ENCODE peak calls at places on chromosome 15, in six cellular contexts. One of them, this sample, is unnamed.

GRCh38 chr15:68791431-68792283 is 29.0 kb downstream of the ANP32A start:
- DNase-seq in lower lobe of right lung: no peak
- DNase-seq in CD8-positive, alpha-beta T cell: peak; percentile 62
- DNase-seq in A673: no peak
- DNase-seq in astrocyte: no peak
- DNase-seq in lung: no peak
- DNase-seq in this sample: no peak

GRCh38 chr15:83012038-83012490 is 625 bp upstream of the C15orf40 start:
- DNase-seq in lower lobe of right lung: no peak
- DNase-seq in astrocyte: no peak
- DNase-seq in A673: peak; percentile 30
- DNase-seq in CD8-positive, alpha-beta T cell: no peak
- DNase-seq in lung: no peak
- DNase-seq in this sample: no peak

GRCh38 chr15:67579164-67579563 is 36.7 kb downstream of the MAP2K5 start:
- DNase-seq in A673: no peak
- DNase-seq in CD8-positive, alpha-beta T cell: no peak
- DNase-seq in lung: no peak
- DNase-seq in astrocyte: no peak
- DNase-seq in lower lobe of right lung: no peak
- DNase-seq in this sample: no peak

GRCh38 chr15:73851679-73852078 is 21.7 kb upstream of the TBC1D21 start:
- DNase-seq in lung: no peak
- DNase-seq in astrocyte: peak; percentile 47
- DNase-seq in CD8-positive, alpha-beta T cell: peak; percentile 34
- DNase-seq in lower lobe of right lung: no peak
- DNase-seq in A673: peak; percentile 74
- DNase-seq in this sample: no peak

GRCh38 chr15:75198560-75199346 is 2.9 kb upstream of the C15orf39 start:
- DNase-seq in A673: peak; percentile 86
- DNase-seq in astrocyte: no peak
- DNase-seq in lung: no peak
- DNase-seq in lower lobe of right lung: no peak
- DNase-seq in CD8-positive, alpha-beta T cell: no peak
- DNase-seq in this sample: no peak

GRCh38 chr15:57440799-57441198 is 64.5 kb downstream of the CGNL1 start:
- DNase-seq in lower lobe of right lung: no peak
- DNase-seq in A673: no peak
- DNase-seq in lung: no peak
- DNase-seq in astrocyte: peak; percentile 98
- DNase-seq in CD8-positive, alpha-beta T cell: no peak
- DNase-seq in this sample: no peak

GRCh38 chr15:77865701-77866100 is 211.8 kb downstream of the TBC1D2B start:
- DNase-seq in lower lobe of right lung: peak; percentile 27
- DNase-seq in CD8-positive, alpha-beta T cell: no peak
- DNase-seq in astrocyte: no peak
- DNase-seq in lung: no peak
- DNase-seq in A673: no peak
- DNase-seq in this sample: no peak

GRCh38 chr15:31157644-31158069 is 56.1 kb upstream of the TRPM1 start:
- DNase-seq in CD8-positive, alpha-beta T cell: no peak
- DNase-seq in lower lobe of right lung: no peak
- DNase-seq in astrocyte: no peak
- DNase-seq in lung: no peak
- DNase-seq in A673: no peak
- DNase-seq in this sample: no peak

GRCh38 chr15:77748078-77749064 is 115.7 kb upstream of the LINGO1 start:
- DNase-seq in A673: no peak
- DNase-seq in lower lobe of right lung: no peak
- DNase-seq in astrocyte: no peak
- DNase-seq in lung: no peak
- DNase-seq in CD8-positive, alpha-beta T cell: no peak
- DNase-seq in this sample: no peak

GRCh38 chr15:68335655-68336054 is 58.1 kb downstream of the FEM1B start:
- DNase-seq in lower lobe of right lung: no peak
- DNase-seq in CD8-positive, alpha-beta T cell: no peak
- DNase-seq in lung: no peak
- DNase-seq in astrocyte: no peak
- DNase-seq in A673: no peak
- DNase-seq in this sample: peak; percentile 86

GRCh38 chr15:62672268-62672667 is 370.3 kb upstream of the TPM1 start:
- DNase-seq in lung: no peak
- DNase-seq in lower lobe of right lung: no peak
- DNase-seq in A673: no peak
- DNase-seq in astrocyte: peak; percentile 23
- DNase-seq in CD8-positive, alpha-beta T cell: no peak
- DNase-seq in this sample: no peak

GRCh38 chr15:57902155-57902554 is 163.4 kb downstream of the ALDH1A2 start:
- DNase-seq in lower lobe of right lung: no peak
- DNase-seq in astrocyte: no peak
- DNase-seq in lung: no peak
- DNase-seq in CD8-positive, alpha-beta T cell: no peak
- DNase-seq in A673: no peak
- DNase-seq in this sample: no peak

GRCh38 chr15:66078929-66079275 is 174.6 kb downstream of the MEGF11 start:
- DNase-seq in astrocyte: no peak
- DNase-seq in lower lobe of right lung: no peak
- DNase-seq in lung: no peak
- DNase-seq in A673: no peak
- DNase-seq in CD8-positive, alpha-beta T cell: no peak
- DNase-seq in this sample: no peak

GRCh38 chr15:26051771-26052685 is 188.9 kb upstream of the ATP10A start:
- DNase-seq in lung: no peak
- DNase-seq in astrocyte: no peak
- DNase-seq in CD8-positive, alpha-beta T cell: no peak
- DNase-seq in lower lobe of right lung: no peak
- DNase-seq in A673: peak; percentile 22
- DNase-seq in this sample: peak; percentile 70

GRCh38 chr15:25863067-25863967 is at the start of gene ATP10A:
- DNase-seq in A673: no peak
- DNase-seq in astrocyte: peak; percentile 61
- DNase-seq in lung: no peak
- DNase-seq in CD8-positive, alpha-beta T cell: peak; percentile 44
- DNase-seq in lower lobe of right lung: peak; percentile 62
- DNase-seq in this sample: peak; percentile 59

GRCh38 chr15:39486546-39487081 is 94.3 kb upstream of the THBS1 start:
- DNase-seq in A673: no peak
- DNase-seq in astrocyte: peak; percentile 34
- DNase-seq in lower lobe of right lung: no peak
- DNase-seq in CD8-positive, alpha-beta T cell: no peak
- DNase-seq in lung: no peak
- DNase-seq in this sample: no peak

GRCh38 chr15:39685999-39686613 is 96.5 kb downstream of the FSIP1 start:
- DNase-seq in lower lobe of right lung: no peak
- DNase-seq in CD8-positive, alpha-beta T cell: peak; percentile 25
- DNase-seq in lung: no peak
- DNase-seq in A673: peak; percentile 60
- DNase-seq in astrocyte: peak; percentile 32
- DNase-seq in this sample: peak; percentile 20

GRCh38 chr15:68330911-68331310 is 53.4 kb downstream of the FEM1B start:
- DNase-seq in lower lobe of right lung: no peak
- DNase-seq in lung: no peak
- DNase-seq in astrocyte: peak; percentile 10
- DNase-seq in CD8-positive, alpha-beta T cell: no peak
- DNase-seq in A673: peak; percentile 33
- DNase-seq in this sample: no peak

GRCh38 chr15:98276018-98276417 is 315.5 kb downstream of the ARRDC4 start:
- DNase-seq in A673: no peak
- DNase-seq in astrocyte: no peak
- DNase-seq in CD8-positive, alpha-beta T cell: no peak
- DNase-seq in lung: no peak
- DNase-seq in lower lobe of right lung: no peak
- DNase-seq in this sample: no peak

GRCh38 chr15:88029696-88030095 is 226.8 kb downstream of the NTRK3 start:
- DNase-seq in A673: no peak
- DNase-seq in lung: no peak
- DNase-seq in lower lobe of right lung: no peak
- DNase-seq in astrocyte: peak; percentile 5
- DNase-seq in CD8-positive, alpha-beta T cell: no peak
- DNase-seq in this sample: no peak

GRCh38 chr15:59686389-59686788 is 2.7 kb downstream of the BNIP2 start:
- DNase-seq in A673: no peak
- DNase-seq in lung: no peak
- DNase-seq in CD8-positive, alpha-beta T cell: no peak
- DNase-seq in lower lobe of right lung: peak; percentile 58
- DNase-seq in astrocyte: no peak
- DNase-seq in this sample: no peak

GRCh38 chr15:91561371-91562100 is 292.0 kb upstream of the SLCO3A1 start:
- DNase-seq in A673: no peak
- DNase-seq in lung: no peak
- DNase-seq in lower lobe of right lung: no peak
- DNase-seq in CD8-positive, alpha-beta T cell: no peak
- DNase-seq in astrocyte: peak; percentile 97
- DNase-seq in this sample: peak; percentile 48

GRCh38 chr15:47516576-47517371 is 200.5 kb upstream of the SEMA6D start:
- DNase-seq in CD8-positive, alpha-beta T cell: no peak
- DNase-seq in lower lobe of right lung: no peak
- DNase-seq in lung: no peak
- DNase-seq in A673: peak; percentile 68
- DNase-seq in astrocyte: peak; percentile 36
- DNase-seq in this sample: no peak

DNA sequence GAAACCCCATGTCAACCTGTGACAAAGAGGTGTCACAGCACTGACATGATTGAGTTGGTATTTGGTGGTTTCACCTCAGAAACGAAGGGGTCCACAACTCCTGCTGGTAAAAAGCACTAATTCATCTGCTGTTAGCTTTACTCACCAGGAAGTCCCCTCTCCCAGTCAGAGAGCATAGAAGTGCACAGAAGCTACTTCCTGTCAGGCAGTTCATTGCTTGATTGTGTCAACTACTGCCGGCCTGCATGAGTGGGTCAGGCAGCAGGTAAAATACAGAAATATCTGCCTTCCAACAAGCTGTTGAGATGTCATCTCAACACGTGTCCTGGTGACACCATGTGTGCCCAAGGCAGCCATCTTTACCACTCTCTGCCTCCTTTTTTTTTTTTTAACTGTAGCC is 596.6 kb upstream of the NR2F2 start:
- DNase-seq in astrocyte: no peak
- DNase-seq in A673: peak; percentile 41
- DNase-seq in lower lobe of right lung: no peak
- DNase-seq in CD8-positive, alpha-beta T cell: no peak
- DNase-seq in lung: no peak
- DNase-seq in this sample: no peak
- H3K27ac ChIP-seq in astrocyte: no peak overlapping the region
- H3K27ac ChIP-seq in A673: peak overlapping the region; percentile 68
- H3K27ac ChIP-seq in lower lobe of right lung: no peak overlapping the region
- H3K27ac ChIP-seq in CD8-positive, alpha-beta T cell: no peak overlapping the region
- H3K27ac ChIP-seq in lung: no peak overlapping the region
- H3K27ac ChIP-seq in this sample: no peak overlapping the region

GRCh38 chr15:56098230-56098899 is 105.0 kb upstream of the NEDD4 start:
- DNase-seq in lower lobe of right lung: no peak
- DNase-seq in CD8-positive, alpha-beta T cell: no peak
- DNase-seq in astrocyte: no peak
- DNase-seq in lung: no peak
- DNase-seq in A673: no peak
- DNase-seq in this sample: no peak

GRCh38 chr15:56099311-56099710 is 105.9 kb upstream of the NEDD4 start:
- DNase-seq in astrocyte: no peak
- DNase-seq in lung: no peak
- DNase-seq in CD8-positive, alpha-beta T cell: no peak
- DNase-seq in A673: no peak
- DNase-seq in lower lobe of right lung: no peak
- DNase-seq in this sample: no peak

GRCh38 chr15:56095406-56095805 is 102.0 kb upstream of the NEDD4 start:
- DNase-seq in lung: no peak
- DNase-seq in CD8-positive, alpha-beta T cell: no peak
- DNase-seq in lower lobe of right lung: no peak
- DNase-seq in A673: no peak
- DNase-seq in astrocyte: no peak
- DNase-seq in this sample: no peak
- H3K36me3 ChIP-seq in lung: peaks cover 24% of the 10 kb centered on the region
- H3K36me3 ChIP-seq in CD8-positive, alpha-beta T cell: peaks cover 27% of the 10 kb centered on the region
- H3K36me3 ChIP-seq in lower lobe of right lung: peaks cover 55% of the 10 kb centered on the region
- H3K36me3 ChIP-seq in A673: peaks cover 51% of the 10 kb centered on the region
- H3K36me3 ChIP-seq in astrocyte: peaks cover 44% of the 10 kb centered on the region
- H3K36me3 ChIP-seq in this sample: peaks cover 25% of the 10 kb centered on the region

DNA sequence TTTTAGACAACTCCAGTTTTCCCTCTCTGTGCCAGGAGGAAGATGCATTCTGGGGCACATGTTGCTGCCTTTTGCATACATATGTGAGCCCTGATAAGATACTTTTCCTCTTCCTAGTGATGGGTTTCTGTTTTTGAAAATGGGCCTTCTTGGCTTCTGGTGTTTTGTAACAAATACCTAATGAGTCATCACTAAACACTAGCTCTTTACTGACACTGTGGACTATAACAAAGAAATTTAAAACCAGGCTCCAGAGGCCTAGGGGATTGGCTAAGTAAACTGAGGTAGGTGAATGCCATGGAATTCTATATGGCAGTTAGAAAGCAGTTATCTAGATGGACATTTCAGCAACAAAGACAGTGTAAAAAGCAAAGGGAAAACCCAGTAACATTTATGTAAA is 93.4 kb upstream of the NR2E3 start:
- DNase-seq in astrocyte: peak; percentile 51
- DNase-seq in lung: no peak
- DNase-seq in CD8-positive, alpha-beta T cell: no peak
- DNase-seq in lower lobe of right lung: no peak
- DNase-seq in A673: no peak
- DNase-seq in this sample: no peak
- H3K27ac ChIP-seq in astrocyte: no peak overlapping the region
- H3K27ac ChIP-seq in lung: no peak overlapping the region
- H3K27ac ChIP-seq in CD8-positive, alpha-beta T cell: no peak overlapping the region
- H3K27ac ChIP-seq in lower lobe of right lung: no peak overlapping the region
- H3K27ac ChIP-seq in A673: no peak overlapping the region
- H3K27ac ChIP-seq in this sample: no peak overlapping the region

GRCh38 chr15:45678459-45679178 is 43.8 kb downstream of the SQOR start:
- DNase-seq in A673: no peak
- DNase-seq in lung: no peak
- DNase-seq in astrocyte: no peak
- DNase-seq in lower lobe of right lung: no peak
- DNase-seq in CD8-positive, alpha-beta T cell: no peak
- DNase-seq in this sample: no peak

GRCh38 chr15:45689616-45690015 is 54.8 kb downstream of the SQOR start:
- DNase-seq in lower lobe of right lung: no peak
- DNase-seq in astrocyte: no peak
- DNase-seq in lung: no peak
- DNase-seq in A673: no peak
- DNase-seq in CD8-positive, alpha-beta T cell: no peak
- DNase-seq in this sample: no peak

GRCh38 chr15:45684533-45684932 is 49.7 kb downstream of the SQOR start:
- DNase-seq in CD8-positive, alpha-beta T cell: no peak
- DNase-seq in lower lobe of right lung: no peak
- DNase-seq in A673: no peak
- DNase-seq in astrocyte: no peak
- DNase-seq in lung: no peak
- DNase-seq in this sample: no peak
- H3K36me3 ChIP-seq in CD8-positive, alpha-beta T cell: peaks cover 21% of the 10 kb centered on the region
- H3K36me3 ChIP-seq in lower lobe of right lung: peaks cover 100% of the 10 kb centered on the region
- H3K36me3 ChIP-seq in A673: no peaks in the 10 kb centered on the region
- H3K36me3 ChIP-seq in astrocyte: no peaks in the 10 kb centered on the region
- H3K36me3 ChIP-seq in lung: peaks cover 34% of the 10 kb centered on the region
- H3K36me3 ChIP-seq in this sample: peaks cover 82% of the 10 kb centered on the region

GRCh38 chr15:70597945-70598344 is 165.4 kb downstream of the UACA start:
- DNase-seq in A673: no peak
- DNase-seq in CD8-positive, alpha-beta T cell: no peak
- DNase-seq in lower lobe of right lung: no peak
- DNase-seq in lung: no peak
- DNase-seq in astrocyte: no peak
- DNase-seq in this sample: no peak
- H3K27ac ChIP-seq in A673: no peak overlapping the region
- H3K27ac ChIP-seq in CD8-positive, alpha-beta T cell: no peak overlapping the region
- H3K27ac ChIP-seq in lower lobe of right lung: no peak overlapping the region
- H3K27ac ChIP-seq in lung: no peak overlapping the region
- H3K27ac ChIP-seq in astrocyte: no peak overlapping the region
- H3K27ac ChIP-seq in this sample: no peak overlapping the region